ENCODE peak calls at places on chromosomes 4 and X, in four cellular contexts. One of them, this sample, is unnamed. For H3K36me3, the result is how much of the 10 kb centered on the place peaks cover.

GRCh38 chrX:18938710-18939109 is 45.2 kb downstream of the PHKA2 start:
- DNase-seq in left ventricle myocardium inferior: no peak
- DNase-seq in prostate gland: no peak
- DNase-seq in lower lobe of right lung: no peak
- DNase-seq in this sample: peak

GRCh38 chr4:3836041-3836801 is 70.0 kb downstream of the ADRA2C start:
- DNase-seq in prostate gland: no peak
- DNase-seq in lower lobe of right lung: peak
- DNase-seq in left ventricle myocardium inferior: no peak
- DNase-seq in this sample: no peak

GRCh38 chr4:169922632-169923276 is 103.4 kb downstream of the MFAP3L start:
- DNase-seq in prostate gland: peak
- DNase-seq in lower lobe of right lung: no peak
- DNase-seq in left ventricle myocardium inferior: no peak
- DNase-seq in this sample: no peak

GRCh38 chr4:114384629-114385028 is 214.0 kb upstream of the UGT8 start:
- DNase-seq in left ventricle myocardium inferior: no peak
- DNase-seq in prostate gland: no peak
- DNase-seq in lower lobe of right lung: no peak
- DNase-seq in this sample: no peak

GRCh38 chr4:13570916-13571315 is 26.6 kb upstream of the NKX3-2 start:
- DNase-seq in left ventricle myocardium inferior: no peak
- DNase-seq in lower lobe of right lung: no peak
- DNase-seq in prostate gland: no peak
- DNase-seq in this sample: no peak

GRCh38 chr4:121439669-121440068 is 58.9 kb upstream of the QRFPR start:
- DNase-seq in prostate gland: no peak
- DNase-seq in lower lobe of right lung: no peak
- DNase-seq in left ventricle myocardium inferior: no peak
- DNase-seq in this sample: no peak

GRCh38 chrX:56788717-56789122 is 59.7 kb downstream of the NBDY start:
- DNase-seq in prostate gland: peak
- DNase-seq in left ventricle myocardium inferior: no peak
- DNase-seq in lower lobe of right lung: no peak
- DNase-seq in this sample: no peak

GRCh38 chr4:189128341-189128740 is 812.3 kb upstream of the FRG1 start:
- DNase-seq in lower lobe of right lung: no peak
- DNase-seq in left ventricle myocardium inferior: no peak
- DNase-seq in prostate gland: no peak
- DNase-seq in this sample: no peak

GRCh38 chrX:122783918-122784317 is 400.2 kb upstream of the GRIA3 start:
- DNase-seq in lower lobe of right lung: no peak
- DNase-seq in left ventricle myocardium inferior: no peak
- DNase-seq in prostate gland: no peak
- DNase-seq in this sample: no peak

GRCh38 chr4:94372579-94372978 is 29.9 kb upstream of the HPGDS start:
- DNase-seq in left ventricle myocardium inferior: no peak
- DNase-seq in prostate gland: no peak
- DNase-seq in lower lobe of right lung: no peak
- DNase-seq in this sample: no peak

GRCh38 chr4:180909279-180909678 is 1333.9 kb upstream of the TENM3 start:
- DNase-seq in prostate gland: no peak
- DNase-seq in lower lobe of right lung: no peak
- DNase-seq in left ventricle myocardium inferior: no peak
- DNase-seq in this sample: no peak

GRCh38 chr4:10183462-10183861 is 66.9 kb upstream of the WDR1 start:
- DNase-seq in left ventricle myocardium inferior: no peak
- DNase-seq in lower lobe of right lung: no peak
- DNase-seq in prostate gland: no peak
- DNase-seq in this sample: no peak

GRCh38 chr4:31020363-31020762 is 300.2 kb downstream of the PCDH7 start:
- DNase-seq in lower lobe of right lung: no peak
- DNase-seq in prostate gland: no peak
- DNase-seq in left ventricle myocardium inferior: no peak
- DNase-seq in this sample: no peak

GRCh38 chr4:78437608-78438088 is 113.9 kb upstream of the ANXA3 start:
- DNase-seq in prostate gland: no peak
- DNase-seq in lower lobe of right lung: no peak
- DNase-seq in left ventricle myocardium inferior: no peak
- DNase-seq in this sample: no peak

GRCh38 chr4:140691369-140691768 is 64.8 kb downstream of the TBC1D9 start:
- DNase-seq in left ventricle myocardium inferior: no peak
- DNase-seq in lower lobe of right lung: no peak
- DNase-seq in prostate gland: peak
- DNase-seq in this sample: no peak

GRCh38 chr4:61493470-61493869 is 293.3 kb downstream of the ADGRL3 start:
- DNase-seq in left ventricle myocardium inferior: no peak
- DNase-seq in lower lobe of right lung: no peak
- DNase-seq in prostate gland: no peak
- DNase-seq in this sample: no peak

GRCh38 chr4:158268553-158268952 is 58.3 kb downstream of the TMEM144 start:
- DNase-seq in prostate gland: no peak
- DNase-seq in left ventricle myocardium inferior: no peak
- DNase-seq in lower lobe of right lung: no peak
- DNase-seq in this sample: no peak

GRCh38 chr4:152997771-152998487 is 61.8 kb downstream of the FHDC1 start:
- DNase-seq in prostate gland: peak
- DNase-seq in left ventricle myocardium inferior: no peak
- DNase-seq in lower lobe of right lung: no peak
- DNase-seq in this sample: peak

GRCh38 chr4:152920768-152921167 is 15.4 kb upstream of the FHDC1 start:
- DNase-seq in lower lobe of right lung: no peak
- DNase-seq in prostate gland: no peak
- DNase-seq in left ventricle myocardium inferior: no peak
- DNase-seq in this sample: no peak

GRCh38 chr4:52873191-52873590 is 11.1 kb downstream of the RASL11B start:
- DNase-seq in prostate gland: peak
- DNase-seq in lower lobe of right lung: no peak
- DNase-seq in left ventricle myocardium inferior: no peak
- DNase-seq in this sample: no peak

GRCh38 chrX:141278306-141278705 is 36.0 kb upstream of the SPANXC start:
- DNase-seq in lower lobe of right lung: no peak
- DNase-seq in prostate gland: no peak
- DNase-seq in left ventricle myocardium inferior: no peak
- DNase-seq in this sample: no peak

GRCh38 chr4:16659120-16659519 is 239.3 kb downstream of the LDB2 start:
- DNase-seq in left ventricle myocardium inferior: no peak
- DNase-seq in prostate gland: no peak
- DNase-seq in lower lobe of right lung: no peak
- DNase-seq in this sample: peak

GRCh38 chr4:92791876-92792490 is 488.2 kb downstream of the GRID2 start:
- DNase-seq in prostate gland: no peak
- DNase-seq in lower lobe of right lung: no peak
- DNase-seq in left ventricle myocardium inferior: no peak
- DNase-seq in this sample: no peak

GRCh38 chrX:124619710-124620109 is 273.3 kb downstream of the SH2D1A start:
- DNase-seq in lower lobe of right lung: no peak
- DNase-seq in left ventricle myocardium inferior: no peak
- DNase-seq in prostate gland: no peak
- DNase-seq in this sample: no peak

GRCh38 chrX:143854006-143854405 is 29.9 kb upstream of the UBE2NL start:
- DNase-seq in lower lobe of right lung: no peak
- DNase-seq in left ventricle myocardium inferior: no peak
- DNase-seq in prostate gland: no peak
- DNase-seq in this sample: peak

GRCh38 chrX:83508006-83508405 is at the start of gene POU3F4:
- DNase-seq in left ventricle myocardium inferior: no peak
- DNase-seq in prostate gland: no peak
- DNase-seq in lower lobe of right lung: no peak
- DNase-seq in this sample: no peak

GRCh38 chrX:129875669-129876068 is 30.3 kb upstream of the UTP14A start:
- DNase-seq in prostate gland: no peak
- DNase-seq in lower lobe of right lung: no peak
- DNase-seq in left ventricle myocardium inferior: no peak
- DNase-seq in this sample: peak

GRCh38 chrX:147877726-147878125 is 34.0 kb upstream of the FMR1 start:
- DNase-seq in prostate gland: no peak
- DNase-seq in lower lobe of right lung: no peak
- DNase-seq in left ventricle myocardium inferior: no peak
- DNase-seq in this sample: no peak

GRCh38 chrX:150569155-150569477 is 695 bp downstream of the MTM1 start:
- DNase-seq in left ventricle myocardium inferior: peak
- DNase-seq in prostate gland: no peak
- DNase-seq in lower lobe of right lung: peak
- DNase-seq in this sample: no peak

GRCh38 chr4:72974694-72975487 is 94.6 kb downstream of the COX18 start:
- DNase-seq in lower lobe of right lung: no peak
- DNase-seq in left ventricle myocardium inferior: no peak
- DNase-seq in prostate gland: no peak
- DNase-seq in this sample: no peak

GRCh38 chr4:152613841-152614240 is 66.0 kb downstream of the TMEM154 start:
- DNase-seq in left ventricle myocardium inferior: no peak
- DNase-seq in prostate gland: no peak
- DNase-seq in lower lobe of right lung: no peak
- DNase-seq in this sample: no peak

GRCh38 chr4:31104596-31104995 is 384.4 kb downstream of the PCDH7 start:
- DNase-seq in left ventricle myocardium inferior: no peak
- DNase-seq in prostate gland: no peak
- DNase-seq in lower lobe of right lung: no peak
- DNase-seq in this sample: no peak

GRCh38 chrX:45274576-45274975 is 73.9 kb upstream of the DIPK2B start:
- DNase-seq in lower lobe of right lung: no peak
- DNase-seq in left ventricle myocardium inferior: no peak
- DNase-seq in prostate gland: no peak
- DNase-seq in this sample: no peak

GRCh38 chrX:54181196-54181953 is 1.7 kb downstream of the FAM120C start:
- DNase-seq in left ventricle myocardium inferior: no peak
- DNase-seq in prostate gland: no peak
- DNase-seq in lower lobe of right lung: no peak
- DNase-seq in this sample: no peak

GRCh38 chrX:115233497-115234219 is at the start of gene LRCH2:
- DNase-seq in lower lobe of right lung: peak
- DNase-seq in prostate gland: peak
- DNase-seq in left ventricle myocardium inferior: peak
- DNase-seq in this sample: no peak

DNA sequence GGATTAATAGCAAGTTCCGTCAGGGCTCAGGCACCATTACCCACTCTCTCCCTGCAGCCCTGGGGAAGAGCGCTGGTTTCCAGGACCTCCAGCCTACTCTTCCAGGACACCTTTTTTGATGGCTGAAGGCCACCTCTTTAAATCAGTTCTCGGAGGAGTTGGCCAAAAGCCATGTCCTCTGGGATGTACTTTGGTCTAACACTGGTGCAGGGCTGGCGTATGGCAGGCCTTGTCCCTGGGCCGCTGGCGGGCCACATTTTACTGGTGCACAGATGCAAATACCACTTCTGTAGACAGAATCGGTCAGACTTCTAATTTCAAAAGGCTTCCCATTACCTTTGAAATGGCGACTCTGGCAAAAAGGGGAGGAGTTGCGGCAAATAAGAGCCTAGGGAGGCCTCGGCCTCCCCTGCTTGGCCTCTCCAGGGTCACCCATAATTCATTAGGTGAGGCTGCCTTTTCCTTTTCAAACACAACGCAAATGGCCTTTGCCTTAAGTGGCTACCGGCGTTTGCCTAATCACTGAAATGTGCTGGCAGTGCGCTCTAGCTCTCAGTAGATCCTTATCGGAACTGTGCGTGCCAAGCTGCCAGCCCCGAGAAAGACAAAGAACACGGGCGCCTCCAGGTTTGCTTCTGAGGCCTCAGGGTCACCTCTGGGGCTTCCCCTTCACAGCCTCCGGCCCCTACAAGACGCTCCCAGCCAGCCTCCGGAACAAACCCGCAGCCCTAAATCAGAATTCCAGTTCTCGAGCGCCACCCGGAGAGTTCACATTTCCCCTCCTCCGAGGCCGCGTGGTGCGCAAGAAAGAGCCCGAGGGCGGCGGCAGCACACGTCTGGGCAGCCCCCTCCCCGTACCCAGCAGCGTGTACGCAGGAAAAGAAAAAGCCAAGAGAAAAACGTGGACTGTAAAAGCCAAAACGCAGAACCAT is 76.2 kb upstream of the BCOR start:
- DNase-seq in prostate gland: peak
- DNase-seq in left ventricle myocardium inferior: no peak
- DNase-seq in lower lobe of right lung: peak
- DNase-seq in this sample: no peak
- H3K4me3 ChIP-seq in prostate gland: no peak
- H3K4me3 ChIP-seq in left ventricle myocardium inferior: peak
- H3K4me3 ChIP-seq in lower lobe of right lung: peak
- H3K4me3 ChIP-seq in this sample: no peak

DNA sequence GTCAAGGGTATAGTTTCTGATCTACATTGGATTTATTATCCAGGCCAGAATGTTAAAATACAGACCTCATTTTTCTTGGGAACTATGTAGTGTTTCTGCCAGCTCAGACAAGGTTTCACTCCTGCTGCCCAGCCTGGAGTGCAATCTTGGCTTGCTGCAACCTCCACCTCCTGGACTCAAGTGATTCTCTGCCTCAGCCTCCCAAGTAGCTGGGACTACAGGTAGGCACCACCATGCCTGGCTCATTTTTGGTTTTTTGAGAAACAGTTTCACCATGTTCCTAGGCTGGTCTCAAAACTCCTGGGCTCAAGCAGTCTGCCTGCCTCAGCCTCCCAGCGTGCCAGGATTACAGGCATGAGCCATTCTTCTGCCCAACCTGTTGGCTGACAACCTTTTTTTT is 5.7 kb downstream of the RPL34 start:
- DNase-seq in left ventricle myocardium inferior: no peak
- DNase-seq in prostate gland: no peak
- DNase-seq in lower lobe of right lung: no peak
- DNase-seq in this sample: no peak
- H3K36me3 ChIP-seq in left ventricle myocardium inferior: half or more
- H3K36me3 ChIP-seq in prostate gland: under half
- H3K36me3 ChIP-seq in lower lobe of right lung: half or more
- H3K36me3 ChIP-seq in this sample: under half

GRCh38 chr4:54403700-54404453 is 174.8 kb downstream of the PDGFRA start:
- DNase-seq in prostate gland: no peak
- DNase-seq in lower lobe of right lung: no peak
- DNase-seq in left ventricle myocardium inferior: no peak
- DNase-seq in this sample: no peak
- TF ChIP-seq CTCF in prostate gland: no peak
- TF ChIP-seq CTCF in lower lobe of right lung: no peak
- TF ChIP-seq CTCF in left ventricle myocardium inferior: no peak
- TF ChIP-seq CTCF in this sample: no peak

GRCh38 chr4:24573582-24573981 is 10.8 kb downstream of the DHX15 start:
- DNase-seq in prostate gland: no peak
- DNase-seq in left ventricle myocardium inferior: no peak
- DNase-seq in lower lobe of right lung: no peak
- DNase-seq in this sample: no peak
- H3K4me3 ChIP-seq in prostate gland: no peak
- H3K4me3 ChIP-seq in left ventricle myocardium inferior: no peak
- H3K4me3 ChIP-seq in lower lobe of right lung: no peak
- H3K4me3 ChIP-seq in this sample: no peak

GRCh38 chr4:139524062-139524631 is 31.9 kb downstream of the SETD7 start:
- DNase-seq in prostate gland: no peak
- DNase-seq in left ventricle myocardium inferior: no peak
- DNase-seq in lower lobe of right lung: no peak
- DNase-seq in this sample: no peak

GRCh38 chr4:139525414-139525813 is 30.6 kb downstream of the SETD7 start:
- DNase-seq in lower lobe of right lung: no peak
- DNase-seq in prostate gland: no peak
- DNase-seq in left ventricle myocardium inferior: no peak
- DNase-seq in this sample: no peak

GRCh38 chr4:139521764-139522373 is 34.1 kb downstream of the SETD7 start:
- DNase-seq in lower lobe of right lung: no peak
- DNase-seq in prostate gland: no peak
- DNase-seq in left ventricle myocardium inferior: no peak
- DNase-seq in this sample: no peak

GRCh38 chr4:139523076-139523475 is 32.9 kb downstream of the SETD7 start:
- DNase-seq in left ventricle myocardium inferior: peak
- DNase-seq in prostate gland: no peak
- DNase-seq in lower lobe of right lung: no peak
- DNase-seq in this sample: no peak

GRCh38 chr4:139522457-139522856 is 33.6 kb downstream of the SETD7 start:
- DNase-seq in lower lobe of right lung: no peak
- DNase-seq in prostate gland: no peak
- DNase-seq in left ventricle myocardium inferior: no peak
- DNase-seq in this sample: no peak
- H3K36me3 ChIP-seq in lower lobe of right lung: half or more
- H3K36me3 ChIP-seq in prostate gland: under half
- H3K36me3 ChIP-seq in left ventricle myocardium inferior: half or more
- H3K36me3 ChIP-seq in this sample: under half